ENCODE peak calls at places on chromosomes 6 and 20, in ten cellular contexts. E is CD4-positive, CD25-positive, alpha-beta regulatory T cell; O is mucosa of gallbladder; R is posterior cingulate gyrus; T is SW 1271; P is NCI-H510A treated with DMSO at 0.1 percent for 48 hours; M is cardiac muscle cell; W is BJ; H is H9; X is NCI-H82. A is an unnamed sample.
A peak's percentile ranks its signal among the peaks of the same experiment; 100 is the strongest.

GRCh38 chr6:11324453-11325023 is 92.1 kb upstream of the NEDD9 start:
- DNase-seq in M (no peak), O (no peak), R (no peak), W (no peak), E (peak; percentile 82), P (no peak), H (no peak), X (no peak), T (no peak), A (no peak)

GRCh38 chr6:96016781-96017180 is 1.0 kb downstream of the FUT9 start:
- DNase-seq in R (no peak), H (no peak), E (no peak), T (no peak), O (no peak), W (no peak), M (no peak), P (no peak), X (no peak), A (peak; percentile 18)

GRCh38 chr6:64224819-64225218 is 589.2 kb downstream of the PHF3 start:
- DNase-seq in X (peak; percentile 85), H (no peak), P (no peak), O (no peak), E (no peak), R (no peak), M (peak; percentile 93), T (no peak), W (no peak), A (no peak)

GRCh38 chr20:57647006-57647932 is 27.0 kb upstream of the ZBP1 start:
- DNase-seq in M (no peak), H (no peak), R (no peak), X (no peak), W (no peak), T (no peak), E (no peak), P (no peak), O (no peak), A (no peak)

GRCh38 chr20:20663841-20664240 is 48.6 kb downstream of the RALGAPA2 start:
- DNase-seq in H (no peak), R (no peak), T (no peak), O (no peak), M (peak; percentile 3), X (no peak), E (no peak), P (no peak), W (no peak), A (no peak)

GRCh38 chr20:61725966-61726365 is 339.7 kb downstream of the TAF4 start:
- DNase-seq in P (no peak), E (no peak), O (no peak), X (no peak), W (no peak), R (no peak), H (no peak), T (no peak), M (no peak), A (no peak)

GRCh38 chr6:2999005-2999620 is 581 bp upstream of the NQO2 start:
- DNase-seq in R (no peak), E (no peak), W (no peak), M (peak; percentile 83), H (no peak), P (peak; percentile 60), X (no peak), O (peak; percentile 73), T (peak; percentile 77), A (peak; percentile 70)

GRCh38 chr6:36848658-36849441 is 9.6 kb upstream of the CPNE5 start:
- DNase-seq in M (peak; percentile 73), R (no peak), T (no peak), X (peak; percentile 96), E (no peak), W (no peak), P (peak; percentile 87), O (peak; percentile 64), H (peak; percentile 84), A (no peak)

GRCh38 chr20:57224641-57225138 is 41.8 kb downstream of the BMP7 start:
- DNase-seq in T (no peak), X (peak; percentile 99), E (no peak), P (no peak), O (no peak), H (no peak), W (no peak), M (no peak), R (peak; percentile 57), A (no peak)

GRCh38 chr6:167122827-167123657 is at the start of gene CCR6:
- DNase-seq in M (no peak), H (no peak), W (no peak), R (no peak), O (no peak), P (no peak), X (peak; percentile 17), E (peak; percentile 27), T (no peak), A (no peak)

GRCh38 chr6:111789593-111789992 is 83.7 kb downstream of the FYN start:
- DNase-seq in X (peak; percentile 18), T (no peak), W (no peak), E (no peak), O (no peak), M (peak; percentile 84), P (no peak), H (no peak), R (no peak), A (no peak)

GRCh38 chr6:21733311-21733710 is 139.8 kb downstream of the SOX4 start:
- DNase-seq in M (no peak), T (no peak), R (no peak), W (no peak), E (no peak), X (no peak), H (no peak), P (no peak), O (no peak), A (no peak)

GRCh38 chr6:39980839-39981580 is 46.7 kb upstream of the MOCS1 start:
- DNase-seq in M (peak; percentile 75), R (no peak), X (peak; percentile 79), E (peak; percentile 17), W (no peak), H (peak; percentile 41), P (peak; percentile 65), O (peak; percentile 27), T (no peak), A (peak; percentile 39)

GRCh38 chr6:107121266-107121665 is 6.0 kb upstream of the BEND3 start:
- DNase-seq in T (no peak), M (no peak), W (no peak), H (no peak), P (no peak), O (no peak), X (no peak), E (no peak), R (no peak), A (no peak)

GRCh38 chr6:108565893-108566292 is 5.2 kb downstream of the FOXO3 start:
- DNase-seq in W (no peak), M (peak; percentile 81), X (no peak), P (no peak), H (no peak), E (peak; percentile 16), T (no peak), R (no peak), O (peak; percentile 54), A (no peak)

GRCh38 chr20:56689318-56689717 is 60.2 kb downstream of the TFAP2C start:
- DNase-seq in X (no peak), H (no peak), O (no peak), P (no peak), R (no peak), E (no peak), W (peak; percentile 40), T (no peak), M (peak; percentile 82), A (no peak)

GRCh38 chr20:58447733-58448391 is 58.8 kb downstream of the VAPB start:
- DNase-seq in H (peak; percentile 73), E (peak; percentile 67), R (peak; percentile 42), X (peak; percentile 80), P (peak; percentile 15), M (peak; percentile 64), T (no peak), O (peak; percentile 23), W (no peak), A (peak; percentile 15)

A was measured in LoVo.